ENCODE peak calls at places on chromosome 15, in ten cellular contexts. D is progenitor cell of endocrine pancreas; T is stimulated activated CD8-positive, alpha-beta memory T cell treated with anti-CD3 and anti-CD28 coated beads, Interleukin-7, amount 100 ng/mL, for 24 hours; S is EL; I is left ventricle myocardium inferior; B is GM13976; V is ELF-1; Z is LHCN-M2; J is hypothalamus; M is iPS DF 6.9. E is an unnamed sample.

GRCh38 chr15:78988361-78988911 is 43.6 kb upstream of the CTSH start:
- DNase-seq in J (peak; percentile 31), D (no peak), M (no peak), B (peak; percentile 53), Z (peak; percentile 100), V (peak; percentile 48), S (peak; percentile 99), T (no peak), I (peak; percentile 53), E (no peak)

GRCh38 chr15:75366163-75366562 is 2.2 kb downstream of the MAN2C1 start:
- DNase-seq in B (no peak), M (no peak), J (no peak), T (no peak), I (no peak), Z (no peak), V (no peak), D (no peak), S (no peak), E (no peak)

GRCh38 chr15:95663156-95663831 is 667.2 kb upstream of the NR2F2 start:
- DNase-seq in I (no peak), M (no peak), B (no peak), T (no peak), J (no peak), D (no peak), S (peak; percentile 41), V (no peak), Z (no peak), E (no peak)

GRCh38 chr15:98719169-98719515 is 70.8 kb downstream of the IGF1R start:
- DNase-seq in B (no peak), I (no peak), V (no peak), D (no peak), J (no peak), M (no peak), S (peak; percentile 59), T (no peak), Z (peak; percentile 30), E (no peak)

GRCh38 chr15:99437315-99438221 is 128.2 kb upstream of the MEF2A start:
- DNase-seq in J (no peak), B (no peak), V (no peak), T (no peak), S (no peak), M (no peak), D (peak; percentile 6), I (no peak), Z (no peak), E (peak; percentile 18)

GRCh38 chr15:78021761-78022160 is 55.8 kb downstream of the TBC1D2B start:
- DNase-seq in V (no peak), D (no peak), Z (no peak), T (no peak), B (no peak), I (no peak), M (no peak), S (no peak), J (no peak), E (no peak)

GRCh38 chr15:52528465-52529288 is at the start of gene MYO5A:
- DNase-seq in M (no peak), D (peak; percentile 65), Z (peak; percentile 77), I (peak; percentile 76), V (peak; percentile 70), S (peak; percentile 79), T (peak; percentile 45), J (peak; percentile 58), B (peak; percentile 88), E (no peak)

GRCh38 chr15:65079580-65079979 is 3.0 kb downstream of the KBTBD13 start:
- DNase-seq in B (no peak), J (no peak), T (no peak), M (no peak), Z (no peak), V (peak; percentile 32), I (no peak), D (no peak), S (no peak), E (no peak)

GRCh38 chr15:88911766-88912118 is 1.4 kb downstream of the MFGE8 start:
- DNase-seq in D (no peak), T (no peak), V (peak; percentile 79), S (no peak), B (peak; percentile 20), I (peak; percentile 45), J (no peak), Z (peak; percentile 53), M (no peak), E (no peak)

GRCh38 chr15:65062726-65063125 is 5.1 kb downstream of the RASL12 start:
- DNase-seq in S (no peak), V (peak; percentile 35), T (no peak), B (no peak), J (no peak), M (no peak), D (no peak), I (no peak), Z (no peak), E (no peak)

GRCh38 chr15:29795610-29796009 is 26.7 kb downstream of the TJP1 start:
- DNase-seq in M (no peak), D (no peak), I (no peak), J (no peak), Z (no peak), S (no peak), B (no peak), T (no peak), V (no peak), E (no peak)

GRCh38 chr15:90822204-90822955 is 46.0 kb upstream of the FURIN start:
- DNase-seq in M (no peak), T (no peak), J (no peak), V (no peak), D (no peak), I (no peak), B (no peak), Z (no peak), S (no peak), E (no peak)

GRCh38 chr15:52120488-52120887 is 7.9 kb upstream of the BCL2L10 start:
- DNase-seq in V (no peak), D (no peak), B (no peak), J (no peak), I (no peak), M (no peak), S (no peak), T (no peak), Z (no peak), E (no peak)

GRCh38 chr15:65870889-65871533 is 1.7 kb downstream of the RAB11A start:
- DNase-seq in Z (peak; percentile 57), T (no peak), V (peak; percentile 14), B (peak; percentile 67), I (no peak), M (no peak), S (peak; percentile 53), J (no peak), D (no peak), E (no peak)

GRCh38 chr15:57878573-57878972 is 172.1 kb downstream of the POLR2M start:
- DNase-seq in S (peak; percentile 57), T (no peak), M (no peak), I (no peak), Z (peak; percentile 21), D (no peak), J (no peak), V (no peak), B (no peak), E (no peak)

GRCh38 chr15:84955089-84955848 is 26.4 kb upstream of the PDE8A start:
- DNase-seq in Z (peak; percentile 64), M (no peak), T (no peak), I (peak; percentile 68), S (peak; percentile 71), B (peak; percentile 57), D (peak; percentile 32), J (no peak), V (peak; percentile 71), E (peak; percentile 57)

E was measured in omental fat pad.